ENCODE peak calls at places on chromosome 12, in six cellular contexts. P is lower leg skin, T is suprapubic skin, A is H54, J is breast epithelium, Q is uterus. Y is an unnamed sample.

GRCh38 chr12:120079352-120080042 is 37.1 kb downstream of the RAB35 start:
- DNase-seq in P (no peak), T (peak; percentile 69), A (no peak), J (no peak), Q (no peak), Y (no peak)

GRCh38 chr12:131765961-131766360 is 55.1 kb downstream of the SFSWAP start:
- DNase-seq in P (no peak), T (no peak), A (no peak), J (no peak), Q (no peak), Y (no peak)

GRCh38 chr12:94047781-94048567 is 100.4 kb upstream of the PLXNC1 start:
- DNase-seq in P (peak; percentile 53), T (no peak), A (no peak), J (peak; percentile 71), Q (no peak), Y (no peak)

GRCh38 chr12:56387152-56387551 is 24.5 kb upstream of the APOF start:
- DNase-seq in P (no peak), T (no peak), A (no peak), J (no peak), Q (no peak), Y (no peak)

GRCh38 chr12:92573104-92573503 is 129.7 kb upstream of the PLEKHG7 start:
- DNase-seq in P (no peak), T (no peak), A (no peak), J (peak; percentile 60), Q (no peak), Y (no peak)

GRCh38 chr12:46555379-46555778 is 182.8 kb upstream of the SLC38A2 start:
- DNase-seq in P (no peak), T (no peak), A (no peak), J (no peak), Q (no peak), Y (no peak)

GRCh38 chr12:110093631-110094311 is 30.4 kb upstream of the IFT81 start:
- DNase-seq in P (no peak), T (no peak), A (no peak), J (no peak), Q (no peak), Y (no peak)

GRCh38 chr12:85057370-85057963 is 21.3 kb downstream of the LRRIQ1 start:
- DNase-seq in P (peak; percentile 17), T (no peak), A (no peak), J (no peak), Q (no peak), Y (no peak)

GRCh38 chr12:108633534-108634224 is at the start of gene SELPLG:
- DNase-seq in P (peak; percentile 69), T (peak; percentile 74), A (no peak), J (peak; percentile 50), Q (no peak), Y (peak; percentile 70)

GRCh38 chr12:31206038-31206670 is 119.8 kb downstream of the SINHCAF start:
- DNase-seq in P (no peak), T (no peak), A (no peak), J (no peak), Q (no peak), Y (no peak)

GRCh38 chr12:98198261-98198982 is 317.0 kb upstream of the TMPO start:
- DNase-seq in P (no peak), T (no peak), A (no peak), J (no peak), Q (no peak), Y (no peak)

GRCh38 chr12:121789800-121790748 is 3.4 kb downstream of the RHOF start:
- DNase-seq in P (no peak), T (peak; percentile 83), A (no peak), J (no peak), Q (no peak), Y (no peak)

GRCh38 chr12:110280784-110281548 is at the start of gene ATP2A2:
- DNase-seq in P (peak; percentile 81), T (peak; percentile 89), A (peak; percentile 88), J (peak; percentile 84), Q (peak; percentile 85), Y (no peak)

GRCh38 chr12:107101651-107102050 is 8.3 kb upstream of the CRY1 start:
- DNase-seq in P (no peak), T (no peak), A (no peak), J (no peak), Q (no peak), Y (no peak)

GRCh38 chr12:42865282-42865681 is 275.7 kb upstream of the PRICKLE1 start:
- DNase-seq in P (no peak), T (no peak), A (no peak), J (no peak), Q (no peak), Y (no peak)

GRCh38 chr12:90065301-90065801 is 356.7 kb upstream of the ATP2B1 start:
- DNase-seq in P (no peak), T (no peak), A (no peak), J (no peak), Q (no peak), Y (no peak)

GRCh38 chr12:105357162-105357691 is 26.7 kb downstream of the C12orf75 start:
- DNase-seq in P (no peak), T (no peak), A (no peak), J (no peak), Q (no peak), Y (no peak)

GRCh38 chr12:89087876-89088275 is 264.4 kb downstream of the DUSP6 start:
- DNase-seq in P (no peak), T (no peak), A (no peak), J (no peak), Q (no peak), Y (no peak)

GRCh38 chr12:12428961-12429657 is 72.2 kb downstream of the BORCS5 start:
- DNase-seq in P (no peak), T (no peak), A (no peak), J (peak; percentile 90), Q (no peak), Y (no peak)

GRCh38 chr12:117502633-117503032 is 141.2 kb upstream of the NOS1 start:
- DNase-seq in P (no peak), T (no peak), A (no peak), J (no peak), Q (no peak), Y (no peak)

DNA sequence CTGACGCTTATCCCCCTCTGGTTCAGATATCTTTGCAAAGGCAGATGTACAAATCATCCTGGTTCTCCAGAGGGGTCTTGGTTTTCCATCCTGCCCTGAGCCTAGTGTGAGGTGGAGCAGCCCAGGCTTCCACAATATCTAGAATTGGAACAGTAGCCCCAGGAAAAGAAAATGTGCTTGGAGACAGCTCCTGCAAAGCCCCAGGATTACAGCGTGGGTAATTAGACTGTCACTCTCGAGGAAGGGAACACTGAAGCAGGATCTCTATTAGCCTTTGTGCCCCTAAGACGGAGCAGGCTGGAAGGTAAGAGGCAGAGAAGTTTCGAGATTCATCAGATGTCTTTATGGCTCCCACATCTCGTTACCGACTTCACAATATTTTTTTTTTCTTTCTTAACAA is 59.4 kb downstream of the TMEM132C start:
- DNase-seq in P (no peak), T (no peak), A (no peak), J (no peak), Q (no peak), Y (peak; percentile 42)
- TF ChIP-seq POLR2A in P (no peak), T (no peak), A (no peak), J (no peak), Q (no peak), Y (no peak)

GRCh38 chr12:64402181-64402580 is 2.0 kb upstream of the XPOT start:
- DNase-seq in P (no peak), T (no peak), A (no peak), J (no peak), Q (no peak), Y (peak; percentile 34)

GRCh38 chr12:64407342-64408223 is 3.4 kb downstream of the XPOT start:
- DNase-seq in P (no peak), T (no peak), A (no peak), J (no peak), Q (no peak), Y (no peak)

GRCh38 chr12:64404470-64405446 is 566 bp downstream of the XPOT start:
- DNase-seq in P (peak; percentile 53), T (peak; percentile 85), A (peak; percentile 42), J (no peak), Q (peak; percentile 60), Y (no peak)

GRCh38 chr12:64400041-64400440 is 4.2 kb upstream of the XPOT start:
- DNase-seq in P (peak; percentile 32), T (no peak), A (peak; percentile 46), J (no peak), Q (no peak), Y (no peak)

DNA sequence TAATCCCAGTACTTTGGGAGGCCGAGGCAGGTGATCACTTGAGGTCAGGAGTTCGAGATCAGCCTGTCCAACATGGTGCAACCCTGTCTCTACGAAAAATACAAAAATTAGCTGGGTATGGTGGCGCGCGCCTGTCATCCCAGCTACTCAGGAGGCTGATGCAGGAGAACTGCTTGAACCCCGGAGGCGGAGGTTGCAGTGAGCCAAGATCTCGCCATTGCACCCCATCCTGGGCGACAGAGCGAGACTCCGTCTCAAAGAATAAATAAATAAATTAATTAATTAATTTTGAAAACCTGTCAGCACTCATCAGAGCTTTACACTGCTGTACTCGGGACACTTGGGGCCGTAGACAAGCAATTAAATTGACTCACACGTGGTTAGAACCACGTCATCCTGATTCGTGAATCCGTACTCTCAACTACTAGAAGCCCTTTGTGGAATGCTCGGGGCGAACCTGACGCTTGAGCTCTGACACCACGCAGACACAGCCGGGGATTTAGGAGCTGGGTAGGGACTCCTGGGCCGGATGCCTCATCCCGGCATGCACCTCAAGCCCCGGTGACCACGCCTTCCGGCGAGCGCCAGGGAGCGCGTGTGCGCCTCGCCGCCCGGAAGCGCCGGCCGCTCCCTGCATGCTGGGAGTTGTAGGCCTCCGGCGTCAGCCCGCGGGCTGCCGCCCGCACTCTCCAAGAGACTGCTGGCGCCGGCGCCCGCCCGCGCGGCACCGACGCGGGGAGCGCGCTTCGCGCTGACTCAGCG is at the start of gene XPOT:
- DNase-seq in P (peak; percentile 91), T (peak; percentile 94), A (peak; percentile 94), J (peak; percentile 91), Q (peak; percentile 90), Y (no peak)
- TF ChIP-seq POLR2A in P (peak; percentile 18), T (no peak), A (peak; percentile 85), J (no peak), Q (no peak), Y (no peak)

DNA sequence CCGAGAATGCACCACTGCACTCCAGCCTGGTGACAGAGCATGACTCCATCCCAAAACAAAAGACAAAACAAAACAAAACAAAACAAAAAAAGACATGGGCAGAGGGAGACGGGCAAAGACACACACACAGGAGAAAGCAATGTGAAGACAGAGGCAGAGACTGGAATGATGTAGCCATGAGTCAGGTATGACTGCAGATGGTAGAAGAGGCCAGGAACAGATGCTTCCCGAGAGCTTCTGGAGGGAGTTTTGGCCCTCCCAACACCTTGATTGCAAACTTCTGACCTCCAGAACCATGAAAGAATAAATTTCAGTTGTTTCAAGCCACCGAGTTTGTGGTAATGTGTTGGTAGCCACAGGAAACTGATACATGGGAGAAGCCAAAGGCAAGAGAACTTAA is 27.1 kb downstream of the VWF start:
- DNase-seq in P (no peak), T (peak; percentile 3), A (no peak), J (no peak), Q (no peak), Y (no peak)
- TF ChIP-seq POLR2A in P (no peak), T (no peak), A (no peak), J (no peak), Q (no peak), Y (no peak)

GRCh38 chr12:57522019-57522886 is at the start of gene MBD6:
- DNase-seq in P (peak; percentile 92), T (peak; percentile 97), A (peak; percentile 95), J (peak; percentile 97), Q (peak; percentile 97), Y (no peak)
- TF ChIP-seq POLR2A in P (no peak), T (peak; percentile 54), A (peak; percentile 64), J (peak; percentile 50), Q (peak; percentile 74), Y (no peak)

Y was measured in vagina.